ENCODE peak calls at places on chromosomes 5 and 9, in eight cellular contexts. Z is lower leg skin, R is A549, D is GM12878, F is tibial nerve, L is heart left ventricle, V is IMR-90, I is upper lobe of left lung. C is an unnamed sample.

GRCh38 chr9:116361558-116361957 is 208.0 kb downstream of the PAPPA start:
- DNase-seq in Z (no peak), R (no peak), D (no peak), F (no peak), L (no peak), V (no peak), I (no peak), C (no peak)

GRCh38 chr5:133251296-133252132 is 199.7 kb downstream of the HSPA4 start:
- DNase-seq in Z (no peak), R (no peak), D (no peak), F (no peak), L (no peak), V (no peak), I (no peak), C (peak; percentile 70)

GRCh38 chr9:77827104-77827784 is 179.1 kb upstream of the GNA14 start:
- DNase-seq in Z (no peak), R (no peak), D (peak; percentile 21), F (no peak), L (no peak), V (no peak), I (no peak), C (no peak)

GRCh38 chr5:116382025-116382873 is 192.4 kb downstream of the SEMA6A start:
- DNase-seq in Z (no peak), R (no peak), D (no peak), F (no peak), L (no peak), V (no peak), I (no peak), C (no peak)

GRCh38 chr9:85569988-85570387 is 171.8 kb downstream of the AGTPBP1 start:
- DNase-seq in Z (no peak), R (no peak), D (no peak), F (no peak), L (no peak), V (peak; percentile 63), I (no peak), C (no peak)

GRCh38 chr5:117590944-117591343 is 1016.3 kb upstream of the SEMA6A start:
- DNase-seq in Z (no peak), R (no peak), D (no peak), F (no peak), L (no peak), V (peak; percentile 8), I (no peak), C (no peak)

GRCh38 chr9:115170674-115171073 is 52.7 kb upstream of the TNC start:
- DNase-seq in Z (no peak), R (no peak), D (no peak), F (no peak), L (no peak), V (peak; percentile 52), I (no peak), C (no peak)

GRCh38 chr9:118643118-118643517 is 726.1 kb downstream of the BRINP1 start:
- DNase-seq in Z (no peak), R (peak; percentile 28), D (no peak), F (no peak), L (no peak), V (no peak), I (no peak), C (no peak)

GRCh38 chr9:69745716-69746538 is 13.9 kb downstream of the PTAR1 start:
- DNase-seq in Z (no peak), R (no peak), D (no peak), F (no peak), L (no peak), V (peak; percentile 47), I (no peak), C (no peak)

GRCh38 chr5:147968855-147969254 is 62.5 kb upstream of the C5orf46 start:
- DNase-seq in Z (no peak), R (no peak), D (no peak), F (no peak), L (no peak), V (no peak), I (no peak), C (no peak)

GRCh38 chr5:17217421-17218352 is at the start of gene BASP1:
- DNase-seq in Z (peak; percentile 95), R (peak; percentile 60), D (no peak), F (peak; percentile 57), L (peak; percentile 89), V (peak; percentile 75), I (peak; percentile 94), C (peak; percentile 87)

GRCh38 chr9:5502553-5502952 is 7.8 kb upstream of the PDCD1LG2 start:
- DNase-seq in Z (no peak), R (no peak), D (no peak), F (no peak), L (no peak), V (no peak), I (peak; percentile 38), C (no peak)

DNA sequence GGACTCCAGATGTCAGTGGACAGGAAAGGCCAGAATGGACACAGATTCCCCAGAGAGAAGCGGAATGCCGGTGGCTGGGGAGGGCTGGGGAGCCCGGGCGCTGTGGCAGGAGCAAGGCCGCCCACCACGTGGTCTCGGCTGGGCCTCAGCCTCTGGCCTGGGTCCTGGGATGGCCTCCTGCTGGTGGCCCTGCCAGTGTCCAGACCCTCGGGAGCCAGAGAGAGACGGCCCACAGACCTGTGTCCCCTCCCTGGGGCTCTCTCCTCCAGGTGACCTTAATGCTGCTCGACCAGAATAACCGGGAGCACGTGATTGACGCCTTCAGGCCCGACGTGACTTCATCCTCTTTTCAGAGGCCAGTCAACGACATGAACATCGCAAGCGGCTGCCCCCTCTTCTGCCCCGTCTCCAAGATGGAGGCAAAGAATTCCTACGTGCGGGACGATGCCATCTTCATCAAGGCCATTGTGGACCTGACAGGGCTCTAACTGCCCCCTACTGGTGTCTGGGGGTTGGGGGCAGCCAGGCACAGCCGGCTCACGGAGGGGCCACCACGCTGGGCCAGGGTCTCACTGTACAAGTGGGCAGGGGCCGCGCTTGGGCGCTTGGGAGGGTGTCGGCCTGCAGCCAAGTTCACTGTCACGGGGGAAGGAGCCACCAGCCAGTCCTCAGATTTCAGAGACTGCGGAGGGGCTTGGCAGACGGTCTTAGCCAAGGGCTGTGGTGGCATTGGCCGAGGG is 19.0 kb downstream of the FBXW5 start:
- DNase-seq in Z (no peak), R (no peak), D (no peak), F (no peak), L (peak; percentile 76), V (no peak), I (peak; percentile 72), C (no peak)
- TF ChIP-seq POLR2A in Z (no peak), R (no peak), D (no peak), F (no peak), L (no peak), V (no peak), I (no peak), C (no peak)

DNA sequence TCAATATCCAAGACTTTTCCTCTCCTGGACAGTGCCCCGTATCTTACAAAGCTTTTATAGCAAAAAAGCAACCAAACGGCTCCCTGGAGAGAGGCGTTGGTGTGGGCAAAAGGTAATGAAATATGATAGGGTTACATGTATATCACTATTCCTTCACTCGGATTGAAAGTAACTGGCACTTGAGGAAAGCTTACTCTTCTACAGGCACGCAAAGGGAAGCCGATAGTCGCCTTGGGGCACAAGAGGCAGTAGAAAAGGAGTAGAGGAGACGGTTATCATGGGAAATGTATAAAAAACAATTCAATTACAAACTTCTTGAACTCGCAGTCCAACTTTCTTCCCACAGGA is 1.1 kb downstream of the DIAPH1 start:
- DNase-seq in Z (no peak), R (no peak), D (no peak), F (peak; percentile 12), L (no peak), V (no peak), I (no peak), C (no peak)
- TF ChIP-seq POLR2A in Z (no peak), R (no peak), D (no peak), F (no peak), L (no peak), V (no peak), I (no peak), C (no peak)

DNA sequence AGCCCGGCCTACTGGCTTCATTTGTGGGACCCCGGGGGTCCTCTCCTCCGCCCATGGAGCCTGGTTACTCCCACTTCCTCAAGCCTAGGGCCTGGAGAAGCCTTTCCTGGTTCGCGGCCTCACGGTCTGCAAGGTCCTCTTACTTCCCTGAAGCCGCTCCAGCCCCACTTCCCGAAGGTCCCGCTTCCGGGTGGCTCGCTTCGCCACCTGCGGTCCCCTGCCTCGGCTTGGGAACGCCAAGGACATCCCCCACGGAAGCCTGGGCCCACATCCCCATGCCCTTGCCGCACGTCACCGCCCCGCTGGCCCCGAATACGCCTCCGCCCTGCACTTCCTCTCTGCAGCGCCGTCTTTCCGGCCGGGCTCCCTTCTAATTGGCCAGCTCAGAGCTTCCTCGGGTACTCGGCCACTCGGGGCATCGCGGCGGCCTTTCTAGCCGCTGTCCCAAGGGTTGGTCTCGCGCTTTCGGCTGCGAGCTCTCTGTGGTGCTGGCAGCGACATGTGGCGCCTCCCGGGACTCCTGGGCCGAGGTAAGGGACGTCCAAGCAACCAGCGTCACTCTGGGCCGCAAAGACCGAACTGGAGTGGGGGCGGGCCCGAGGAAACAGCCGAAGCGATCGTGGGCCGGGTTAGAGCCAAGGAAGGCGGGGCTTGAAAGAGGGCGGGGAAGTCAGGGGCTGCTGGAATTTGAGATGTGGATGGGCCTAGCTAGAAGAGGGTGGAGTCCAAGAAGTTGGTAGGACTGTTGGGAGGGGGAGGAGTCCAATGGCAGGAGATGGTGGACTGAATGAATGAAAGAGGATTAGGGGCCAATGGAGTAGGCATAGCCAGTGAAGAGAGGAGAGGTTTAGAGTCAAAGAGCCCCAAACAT is at the start of gene DELE1:
- DNase-seq in Z (peak; percentile 99), R (peak; percentile 96), D (peak; percentile 70), F (peak; percentile 91), L (peak; percentile 97), V (peak; percentile 91), I (peak; percentile 96), C (peak; percentile 96)
- TF ChIP-seq POLR2A in Z (no peak), R (peak; percentile 80), D (peak; percentile 98), F (peak; percentile 92), L (peak; percentile 13), V (peak; percentile 92), I (no peak), C (peak; percentile 89)

DNA sequence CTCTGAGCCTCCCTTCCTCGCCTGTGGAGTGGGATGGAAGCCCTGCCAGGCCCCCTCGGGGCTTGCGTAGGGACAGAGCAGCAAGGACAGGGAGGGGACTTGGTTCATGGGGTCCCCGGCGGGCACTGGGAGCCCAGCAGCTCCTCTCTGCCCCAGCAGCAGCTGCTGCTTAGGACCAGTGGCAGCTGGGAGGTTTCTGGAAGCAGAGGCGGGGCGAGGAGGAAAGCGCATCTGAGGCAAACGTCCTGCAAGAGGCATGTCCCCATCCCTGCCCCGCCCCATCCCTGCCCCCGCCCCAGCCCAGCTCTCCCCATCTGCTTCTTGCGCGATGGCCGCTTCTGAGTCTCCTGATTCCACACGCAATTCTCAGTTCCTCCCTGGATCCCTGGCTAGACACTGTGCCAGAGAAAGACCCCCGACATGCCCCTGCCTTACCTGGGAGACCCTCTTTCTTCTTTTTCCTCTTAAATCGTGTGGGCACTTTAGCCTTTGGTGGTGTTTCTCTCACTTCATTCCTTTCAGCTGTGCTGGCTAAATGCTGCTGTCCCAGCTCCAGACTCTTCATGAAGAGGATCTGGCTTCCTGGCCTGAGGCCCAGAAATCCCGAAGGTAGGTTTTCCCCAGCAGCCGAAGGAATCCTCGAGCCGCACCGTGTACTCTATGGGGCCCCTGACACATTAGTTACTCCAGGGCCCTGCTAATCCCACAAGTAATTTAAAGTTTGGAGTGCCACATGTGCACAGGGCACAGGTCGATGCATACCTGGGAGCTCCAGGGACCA is 4.4 kb upstream of the OR2S2 start:
- DNase-seq in Z (no peak), R (no peak), D (no peak), F (no peak), L (peak; percentile 68), V (peak; percentile 85), I (peak; percentile 57), C (no peak)
- TF ChIP-seq POLR2A in Z (no peak), R (no peak), D (no peak), F (no peak), L (no peak), V (no peak), I (no peak), C (no peak)